ENCODE peak calls at places on chromosomes 1 and 21, in seven cellular contexts. H, F, P, T, I, U and W are unnamed samples. For H3K9me3, the result is how much of the 10 kb centered on the place peaks cover.

GRCh38 chr1:38005195-38006007 is at the start of gene FHL3:
- DNase-seq in H (peak), F (no peak), P (peak), T (peak), I (peak), U (peak), W (peak)

GRCh38 chr1:159699653-159700052 is 14.7 kb downstream of the CRP start:
- DNase-seq in H (no peak), F (no peak), P (no peak), T (no peak), I (no peak), U (no peak), W (no peak)

GRCh38 chr1:39944410-39944809 is 10.5 kb upstream of the MFSD2A start:
- DNase-seq in H (no peak), F (no peak), P (no peak), T (no peak), I (no peak), U (no peak), W (no peak)

GRCh38 chr1:210328746-210329488 is at the start of gene HHAT:
- DNase-seq in H (peak), F (no peak), P (peak), T (peak), I (peak), U (peak), W (peak)

GRCh38 chr21:46062471-46063211 is 35.3 kb upstream of the COL6A2 start:
- DNase-seq in H (no peak), F (no peak), P (no peak), T (no peak), I (no peak), U (no peak), W (no peak)

GRCh38 chr1:32651461-32652073 is 559 bp downstream of the RBBP4 start:
- DNase-seq in H (no peak), F (no peak), P (no peak), T (no peak), I (no peak), U (no peak), W (no peak)

GRCh38 chr1:200488375-200489165 is 78.7 kb upstream of the ZNF281 start:
- DNase-seq in H (peak), F (peak), P (peak), T (peak), I (peak), U (peak), W (no peak)

GRCh38 chr1:148310807-148311206 is 158.7 kb upstream of the NBPF11 start:
- DNase-seq in H (no peak), F (no peak), P (no peak), T (no peak), I (no peak), U (no peak), W (no peak)

GRCh38 chr1:244435562-244436205 is 16.0 kb downstream of the ADSS2 start:
- DNase-seq in H (no peak), F (no peak), P (no peak), T (no peak), I (no peak), U (no peak), W (no peak)

GRCh38 chr1:199033709-199034108 is 394.9 kb downstream of the PTPRC start:
- DNase-seq in H (no peak), F (no peak), P (no peak), T (no peak), I (no peak), U (no peak), W (no peak)

GRCh38 chr1:22237433-22238093 is 94.7 kb upstream of the WNT4 start:
- DNase-seq in H (no peak), F (no peak), P (peak), T (no peak), I (no peak), U (no peak), W (no peak)

GRCh38 chr21:24941316-24942185 is 665.7 kb downstream of the MRPL39 start:
- DNase-seq in H (no peak), F (no peak), P (peak), T (no peak), I (no peak), U (no peak), W (no peak)

GRCh38 chr1:85607126-85607912 is 26.8 kb downstream of the CCN1 start:
- DNase-seq in H (peak), F (no peak), P (peak), T (no peak), I (peak), U (peak), W (no peak)

GRCh38 chr1:61079898-61080336 is 2.4 kb upstream of the NFIA start:
- DNase-seq in H (peak), F (no peak), P (peak), T (no peak), I (peak), U (peak), W (peak)

DNA sequence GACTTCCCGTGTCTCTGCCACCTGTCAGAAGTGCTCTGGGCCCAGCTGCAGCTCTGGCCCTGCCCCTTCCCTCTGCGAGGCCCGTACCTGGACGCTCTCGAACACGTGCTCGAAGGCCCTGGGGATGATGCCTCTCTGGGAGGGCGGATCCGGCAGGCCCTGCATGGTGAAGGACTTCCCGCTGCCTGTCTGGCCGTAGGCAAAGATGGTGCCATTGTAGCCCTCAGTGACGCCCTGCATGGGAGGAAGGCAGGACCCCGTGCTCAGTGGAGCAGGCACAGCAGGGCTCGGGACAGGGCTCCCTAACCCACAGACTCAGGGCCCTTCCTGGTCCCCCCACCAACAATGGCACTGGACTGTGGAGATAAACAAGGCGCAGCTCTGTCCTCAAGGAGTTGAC is 2.4 kb downstream of the KIF17 start:
- DNase-seq in H (no peak), F (no peak), P (no peak), T (no peak), I (no peak), U (no peak), W (no peak)
- H3K9me3 ChIP-seq in H (under half), F (under half), P (under half), T (under half), I (under half), U (under half), W (under half)

GRCh38 chr1:222331765-222332164 is 216.1 kb downstream of the HHIPL2 start:
- DNase-seq in H (no peak), F (no peak), P (no peak), T (no peak), I (no peak), U (no peak), W (no peak)
- H3K27ac ChIP-seq in H (no peak), F (no peak), P (no peak), T (no peak), I (no peak), U (no peak), W (no peak)

GRCh38 chr1:4767308-4767707 is 112.9 kb downstream of the AJAP1 start:
- DNase-seq in H (no peak), F (no peak), P (no peak), T (no peak), I (no peak), U (no peak), W (no peak)
- H3K9me3 ChIP-seq in H (under half), F (under half), P (under half), T (under half), I (under half), U (under half), W (under half)

GRCh38 chr1:201937624-201938212 is 8.6 kb downstream of the LMOD1 start:
- DNase-seq in H (no peak), F (no peak), P (no peak), T (no peak), I (no peak), U (no peak), W (no peak)
- H3K27ac ChIP-seq in H (no peak), F (no peak), P (no peak), T (no peak), I (peak), U (no peak), W (peak)

GRCh38 chr1:247156787-247157232 is 15.0 kb downstream of the ZNF124 start:
- DNase-seq in H (no peak), F (no peak), P (no peak), T (no peak), I (no peak), U (no peak), W (no peak)
- H3K9me3 ChIP-seq in H (half or more), F (half or more), P (half or more), T (half or more), I (under half), U (under half), W (half or more)

GRCh38 chr1:236830560-236830959 is 35.5 kb downstream of the MTR start:
- DNase-seq in H (no peak), F (no peak), P (peak), T (no peak), I (no peak), U (no peak), W (peak)
- H3K27ac ChIP-seq in H (no peak), F (no peak), P (no peak), T (no peak), I (no peak), U (no peak), W (no peak)

GRCh38 chr1:193437785-193438184 is 251.4 kb upstream of the B3GALT2 start:
- DNase-seq in H (no peak), F (no peak), P (no peak), T (peak), I (no peak), U (no peak), W (no peak)
- H3K9me3 ChIP-seq in H (under half), F (under half), P (under half), T (under half), I (under half), U (under half), W (under half)

GRCh38 chr1:29123871-29124365 is at the start of gene TMEM200B:
- DNase-seq in H (no peak), F (no peak), P (no peak), T (no peak), I (no peak), U (peak), W (no peak)

GRCh38 chr1:29122662-29122986 is 1.1 kb downstream of the TMEM200B start:
- DNase-seq in H (peak), F (no peak), P (peak), T (no peak), I (peak), U (peak), W (peak)

GRCh38 chr1:29121951-29122661 is 1.6 kb downstream of the TMEM200B start:
- DNase-seq in H (peak), F (no peak), P (peak), T (no peak), I (no peak), U (peak), W (peak)

GRCh38 chr1:29124366-29125236 is 898 bp upstream of the TMEM200B start:
- DNase-seq in H (peak), F (peak), P (peak), T (peak), I (peak), U (peak), W (peak)

DNA sequence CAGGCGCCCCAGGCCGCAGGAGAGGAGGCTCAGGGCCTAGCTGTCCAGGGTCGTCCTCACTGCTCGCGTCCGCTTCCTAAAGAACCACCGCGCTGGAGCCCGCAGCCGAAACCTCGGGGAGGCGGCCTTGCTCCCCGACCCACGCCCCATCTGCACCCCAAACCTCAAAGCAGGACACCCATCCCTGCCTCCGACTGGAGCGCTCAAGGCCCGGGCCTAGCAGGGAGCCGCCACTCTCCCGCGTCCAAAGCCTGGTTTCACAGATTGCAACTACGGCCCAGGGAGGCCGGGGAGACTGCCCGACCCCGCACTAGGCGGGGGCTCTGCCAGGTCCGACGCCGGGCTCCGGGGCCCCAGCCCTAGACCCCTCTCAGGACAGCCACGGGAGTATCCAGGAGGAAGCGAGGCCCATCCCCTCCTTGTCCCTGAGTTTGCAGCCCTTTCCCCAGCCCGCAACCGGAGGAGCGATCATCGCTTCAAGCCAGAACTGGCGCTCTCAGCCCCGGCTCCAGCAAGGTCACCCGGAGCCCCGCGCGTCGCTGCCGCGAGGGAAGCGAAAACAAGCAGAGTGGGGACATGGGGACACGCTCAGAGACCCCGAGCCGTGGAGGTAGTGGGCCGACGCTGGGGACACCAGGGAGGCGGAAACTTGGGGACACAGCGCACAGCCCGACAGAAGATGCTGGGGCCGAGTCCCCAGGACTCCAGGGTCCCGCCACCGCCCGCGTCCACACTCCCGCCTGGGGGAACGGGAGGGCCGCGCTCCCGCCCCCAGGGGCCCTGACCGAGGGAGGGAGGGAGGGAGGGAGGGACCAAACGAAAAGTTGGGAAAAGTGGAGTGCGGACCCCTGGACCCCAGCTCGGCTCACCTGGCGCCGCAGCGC is 474 bp downstream of the TMEM200B start:
- DNase-seq in H (peak), F (no peak), P (peak), T (no peak), I (no peak), U (peak), W (peak)
- H3K27ac ChIP-seq in H (no peak), F (no peak), P (peak), T (no peak), I (no peak), U (peak), W (peak)

GRCh38 chr1:90717356-90717664 is 208 bp upstream of the BARHL2 start:
- DNase-seq in H (no peak), F (no peak), P (no peak), T (no peak), I (no peak), U (no peak), W (no peak)

GRCh38 chr1:90719321-90720136 is 2.4 kb upstream of the BARHL2 start:
- DNase-seq in H (peak), F (no peak), P (no peak), T (no peak), I (no peak), U (no peak), W (no peak)

GRCh38 chr1:90720137-90720636 is 3.1 kb upstream of the BARHL2 start:
- DNase-seq in H (no peak), F (no peak), P (no peak), T (no peak), I (no peak), U (no peak), W (no peak)

GRCh38 chr1:90717665-90718410 is 736 bp upstream of the BARHL2 start:
- DNase-seq in H (peak), F (no peak), P (no peak), T (no peak), I (no peak), U (peak), W (no peak)

DNA sequence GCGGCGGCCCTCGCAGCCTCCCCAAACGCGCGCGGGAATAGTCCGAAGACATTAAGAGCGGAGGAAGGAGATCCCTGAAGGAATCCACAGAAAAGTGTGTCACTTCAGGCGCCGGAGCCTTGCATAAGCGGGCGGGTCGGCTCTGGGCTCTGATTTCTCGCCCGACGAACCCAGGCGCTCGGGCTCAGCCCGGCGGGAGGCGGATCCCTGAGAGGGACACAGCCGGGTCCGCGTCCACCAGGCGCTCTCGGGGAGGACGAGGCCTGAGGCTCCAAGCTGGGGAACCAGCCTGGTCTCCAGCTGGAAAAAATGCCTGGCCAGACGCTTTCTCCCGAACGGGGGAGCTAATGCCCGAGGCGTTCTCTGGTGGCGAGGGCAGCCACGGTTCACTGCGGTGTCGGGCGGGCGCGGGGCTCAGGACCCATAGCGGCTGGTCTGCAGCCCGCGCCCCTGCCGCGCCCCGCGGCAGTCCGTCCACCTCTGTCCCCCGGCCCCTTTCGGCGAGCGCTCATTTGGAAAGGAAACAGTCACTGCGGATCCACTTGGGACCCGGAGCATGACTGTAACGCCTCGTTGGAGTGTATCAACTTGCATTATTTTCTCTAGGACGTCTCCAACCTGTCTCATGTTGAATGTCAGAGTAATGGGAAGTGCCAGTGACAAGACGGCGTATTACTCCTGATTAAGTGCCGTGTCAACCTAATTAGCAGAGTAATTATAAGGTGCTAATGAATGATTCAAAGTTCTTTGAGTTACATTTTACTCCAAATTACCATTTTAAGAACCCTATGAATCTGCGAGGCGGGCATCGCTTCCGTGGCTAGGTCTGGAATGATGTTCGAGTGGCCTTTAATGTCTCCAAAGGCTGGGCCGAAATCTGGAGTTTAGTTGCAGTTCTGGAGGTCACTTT is 1.6 kb upstream of the BARHL2 start:
- DNase-seq in H (peak), F (no peak), P (no peak), T (no peak), I (no peak), U (no peak), W (no peak)
- H3K9me3 ChIP-seq in H (under half), F (under half), P (under half), T (under half), I (under half), U (under half), W (under half)

DNA sequence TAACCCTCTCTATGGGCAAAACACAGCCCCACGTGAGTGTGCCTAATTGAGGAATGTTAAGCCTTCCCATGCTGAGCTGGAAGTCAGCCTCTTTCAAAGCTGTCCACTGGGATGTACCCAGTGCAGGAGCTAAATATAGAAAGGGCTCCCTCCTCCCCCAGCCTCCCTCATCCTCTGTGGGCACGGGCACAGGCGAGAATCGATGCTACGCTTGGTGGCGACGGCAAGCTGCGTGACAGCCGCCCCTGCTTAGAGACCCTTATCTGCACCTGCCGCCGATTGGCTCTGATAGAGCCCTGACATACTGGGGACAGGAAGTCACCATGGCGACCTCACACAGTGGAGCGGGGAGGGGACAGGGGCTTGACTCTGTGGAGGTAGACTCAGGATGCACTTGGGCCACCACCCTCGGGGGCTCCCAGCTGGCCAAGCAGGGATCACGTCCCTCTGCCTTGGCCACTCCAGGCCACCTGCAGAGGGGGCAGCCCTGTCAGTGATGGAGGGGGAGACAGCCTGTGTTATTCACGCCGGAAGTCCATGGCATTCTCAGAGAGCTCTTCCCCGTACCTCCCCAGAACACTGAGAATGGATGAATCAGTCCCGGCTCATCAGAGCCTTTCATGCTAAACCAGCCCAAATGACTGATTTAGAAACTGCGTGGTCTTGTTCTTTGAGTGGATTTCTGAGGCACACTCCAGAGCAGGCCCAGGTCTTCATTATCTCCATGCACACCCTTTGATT is 84.8 kb downstream of the KCND3 start:
- DNase-seq in H (peak), F (no peak), P (no peak), T (no peak), I (no peak), U (peak), W (no peak)
- H3K27ac ChIP-seq in H (peak), F (no peak), P (no peak), T (no peak), I (no peak), U (no peak), W (peak)